ENCODE peak calls at places on chromosome 2, in four cellular contexts. F, B, W and O are unnamed samples.
A peak's percentile ranks its signal among the peaks of the same experiment; 100 is the strongest.

GRCh38 chr2:120013569-120014223 is 819 bp downstream of the EPB41L5 start:
- DNase-seq in F (no peak), B (no peak), W (no peak), O (no peak)

GRCh38 chr2:232376260-232376659 is 2.3 kb upstream of the ALPP start:
- DNase-seq in F (no peak), B (no peak), W (no peak), O (no peak)

GRCh38 chr2:177675256-177676220 is 283.0 kb downstream of the AGPS start:
- DNase-seq in F (no peak), B (no peak), W (no peak), O (no peak)

GRCh38 chr2:165113414-165113813 is 90.4 kb downstream of the SCN3A start:
- DNase-seq in F (no peak), B (peak; percentile 58), W (no peak), O (no peak)

GRCh38 chr2:217887841-217888665 is 114.7 kb downstream of the TNS1 start:
- DNase-seq in F (no peak), B (peak; percentile 21), W (no peak), O (no peak)

GRCh38 chr2:229273384-229274338 is 2.6 kb upstream of the PID1 start:
- DNase-seq in F (peak; percentile 25), B (peak; percentile 67), W (no peak), O (peak; percentile 60)

GRCh38 chr2:101106453-101107181 is 44.6 kb downstream of the TBC1D8 start:
- DNase-seq in F (no peak), B (peak; percentile 1), W (no peak), O (no peak)

GRCh38 chr2:157349949-157350510 is 24.4 kb upstream of the ERMN start:
- DNase-seq in F (no peak), B (peak; percentile 12), W (no peak), O (no peak)

GRCh38 chr2:218988650-218989049 is 3.7 kb upstream of the FEV start:
- DNase-seq in F (no peak), B (no peak), W (no peak), O (no peak)

GRCh38 chr2:26763019-26763418 is 1.1 kb upstream of the SLC35F6 start:
- DNase-seq in F (no peak), B (no peak), W (no peak), O (no peak)

GRCh38 chr2:116874021-116874420 is 940.5 kb upstream of the DDX18 start:
- DNase-seq in F (no peak), B (no peak), W (no peak), O (no peak)

GRCh38 chr2:74516070-74516633 is 1.9 kb downstream of the TLX2 start:
- DNase-seq in F (peak; percentile 96), B (peak; percentile 11), W (peak; percentile 30), O (no peak)

GRCh38 chr2:33412920-33413319 is 63.5 kb upstream of the RASGRP3 start:
- DNase-seq in F (no peak), B (peak; percentile 76), W (no peak), O (peak; percentile 22)

GRCh38 chr2:150532883-150533282 is 45.4 kb upstream of the RND3 start:
- DNase-seq in F (no peak), B (peak; percentile 82), W (no peak), O (no peak)

GRCh38 chr2:26621469-26622199 is 19.5 kb downstream of the CIB4 start:
- DNase-seq in F (no peak), B (peak; percentile 22), W (no peak), O (no peak)

GRCh38 chr2:122627388-122627787 is 871.9 kb downstream of the TSN start:
- DNase-seq in F (no peak), B (no peak), W (no peak), O (no peak)

GRCh38 chr2:128395640-128396499 is 77.2 kb upstream of the HS6ST1 start:
- DNase-seq in F (no peak), B (peak; percentile 10), W (no peak), O (peak; percentile 19)

GRCh38 chr2:218961651-218962570 is 2.4 kb downstream of the CDK5R2 start:
- DNase-seq in F (no peak), B (no peak), W (no peak), O (no peak)

GRCh38 chr2:67872481-67872880 is 190.3 kb downstream of the C1D start:
- DNase-seq in F (no peak), B (no peak), W (no peak), O (no peak)

GRCh38 chr2:228590681-228591080 is 409.2 kb upstream of the SPHKAP start:
- DNase-seq in F (no peak), B (no peak), W (peak; percentile 15), O (no peak)

GRCh38 chr2:99675110-99675661 is 185.4 kb upstream of the REV1 start:
- DNase-seq in F (no peak), B (no peak), W (no peak), O (no peak)

GRCh38 chr2:187993516-187993915 is 298.2 kb upstream of the GULP1 start:
- DNase-seq in F (no peak), B (peak; percentile 54), W (no peak), O (no peak)

GRCh38 chr2:232456296-232457120 is 555 bp downstream of the ALPI start:
- DNase-seq in F (peak; percentile 5), B (no peak), W (no peak), O (no peak)

GRCh38 chr2:101781326-101781725 is 83.8 kb downstream of the MAP4K4 start:
- DNase-seq in F (no peak), B (no peak), W (no peak), O (no peak)

GRCh38 chr2:179454443-179455218 is 190.0 kb upstream of the SESTD1 start:
- DNase-seq in F (no peak), B (peak; percentile 98), W (no peak), O (no peak)

GRCh38 chr2:98507461-98507860 is 62.8 kb downstream of the INPP4A start:
- DNase-seq in F (no peak), B (no peak), W (no peak), O (no peak)

GRCh38 chr2:29013046-29013780 is 32.1 kb downstream of the TOGARAM2 start:
- DNase-seq in F (no peak), B (peak; percentile 15), W (no peak), O (no peak)

GRCh38 chr2:127025357-127026062 is 81.4 kb downstream of the BIN1 start:
- DNase-seq in F (peak; percentile 64), B (peak; percentile 89), W (peak; percentile 13), O (peak; percentile 42)

GRCh38 chr2:61180686-61181085 is 18.7 kb downstream of the C2orf74 start:
- DNase-seq in F (no peak), B (no peak), W (no peak), O (no peak)

GRCh38 chr2:130899306-130899705 is 62.6 kb downstream of the ARHGEF4 start:
- DNase-seq in F (no peak), B (no peak), W (no peak), O (no peak)

GRCh38 chr2:240821429-240821778 is 1.4 kb upstream of the KIF1A start:
- DNase-seq in F (no peak), B (no peak), W (no peak), O (no peak)

GRCh38 chr2:233974530-233975071 is 57.4 kb downstream of the TRPM8 start:
- DNase-seq in F (no peak), B (peak; percentile 98), W (no peak), O (peak; percentile 95)

GRCh38 chr2:127658641-127659407 is 12.9 kb downstream of the GPR17 start:
- DNase-seq in F (no peak), B (no peak), W (no peak), O (no peak)

GRCh38 chr2:154620490-154620889 is 78.0 kb upstream of the KCNJ3 start:
- DNase-seq in F (no peak), B (no peak), W (no peak), O (no peak)

GRCh38 chr2:154623819-154624218 is 74.7 kb upstream of the KCNJ3 start:
- DNase-seq in F (no peak), B (peak; percentile 0), W (peak; percentile 1), O (peak; percentile 53)
- TF ChIP-seq CTCF in F (peak; percentile 89), B (no peak), W (peak; percentile 67), O (peak; percentile 55)

GRCh38 chr2:238339814-238340213 is 19.5 kb downstream of the TRAF3IP1 start:
- DNase-seq in F (no peak), B (no peak), W (no peak), O (peak; percentile 24)
- TF ChIP-seq CTCF in F (peak; percentile 9), B (no peak), W (no peak), O (no peak)

GRCh38 chr2:186125625-186126024 is 360.4 kb upstream of the ZC3H15 start:
- DNase-seq in F (no peak), B (no peak), W (no peak), O (no peak)

GRCh38 chr2:186126181-186126580 is 359.9 kb upstream of the ZC3H15 start:
- DNase-seq in F (no peak), B (no peak), W (no peak), O (no peak)

GRCh38 chr2:186135697-186136096 is 350.4 kb upstream of the ZC3H15 start:
- DNase-seq in F (no peak), B (peak; percentile 3), W (no peak), O (no peak)

GRCh38 chr2:186129767-186130581 is 356.1 kb upstream of the ZC3H15 start:
- DNase-seq in F (no peak), B (peak; percentile 40), W (no peak), O (peak; percentile 46)

DNA sequence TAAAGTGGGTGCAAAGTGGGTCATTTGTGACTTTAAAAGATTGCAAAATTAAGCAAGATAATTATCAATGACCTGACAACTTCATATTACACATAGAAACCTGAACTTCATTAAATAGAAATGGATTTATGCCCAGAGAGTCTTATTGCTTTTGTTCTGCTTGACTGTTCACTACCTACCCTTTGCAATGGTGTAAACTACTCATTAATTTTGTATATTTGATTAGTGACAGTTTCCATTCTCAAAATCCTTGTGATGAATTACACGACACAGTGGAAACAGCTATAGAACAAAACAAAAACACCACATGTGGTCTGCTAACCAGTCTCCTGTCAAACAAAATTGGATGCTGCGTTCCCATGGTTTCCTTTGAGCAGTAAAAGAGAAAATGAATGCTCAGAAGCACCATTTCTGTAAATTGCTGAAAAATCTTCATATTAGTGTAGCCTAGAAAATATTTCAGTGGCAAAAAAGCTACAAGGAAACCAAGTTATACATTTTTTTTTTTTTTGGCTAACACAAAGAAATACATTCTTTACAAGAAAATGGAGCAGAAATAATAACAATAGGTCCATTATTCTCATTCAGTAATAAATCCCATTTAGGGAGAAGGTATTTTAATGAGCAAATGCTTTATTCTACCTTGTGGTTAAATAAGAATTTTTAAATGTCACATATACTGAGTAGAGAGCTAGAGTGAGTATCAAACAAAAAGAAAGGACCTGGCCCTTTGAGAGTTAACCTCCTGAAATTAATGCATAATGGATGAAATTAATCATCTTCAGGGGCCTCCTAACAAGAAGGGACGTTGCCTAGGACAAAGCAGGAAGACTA is 355.2 kb upstream of the ZC3H15 start:
- DNase-seq in F (no peak), B (no peak), W (no peak), O (no peak)
- TF ChIP-seq CTCF in F (no peak), B (no peak), W (no peak), O (no peak)

GRCh38 chr2:10878268-10878915 is 33.3 kb upstream of the KCNF1 start:
- DNase-seq in F (no peak), B (no peak), W (no peak), O (no peak)

GRCh38 chr2:10877691-10878111 is 34.0 kb upstream of the KCNF1 start:
- DNase-seq in F (no peak), B (peak; percentile 37), W (no peak), O (no peak)

GRCh38 chr2:10880586-10881321 is 31.0 kb upstream of the KCNF1 start:
- DNase-seq in F (no peak), B (no peak), W (no peak), O (no peak)

GRCh38 chr2:10879159-10879558 is 32.6 kb upstream of the KCNF1 start:
- DNase-seq in F (no peak), B (no peak), W (no peak), O (no peak)

GRCh38 chr2:10879624-10880585 is 31.8 kb upstream of the KCNF1 start:
- DNase-seq in F (no peak), B (no peak), W (no peak), O (no peak)
- TF ChIP-seq CTCF in F (no peak), B (peak; percentile 2), W (no peak), O (peak; percentile 17)